ENCODE peak calls at places on chromosomes 16 and 17, in six cellular contexts. One of them, this sample, is unnamed.

GRCh38 chr16:19809693-19810092 is 75.0 kb downstream of the GPRC5B start:
- DNase-seq in Calu3: no peak
- DNase-seq in mucosa of gallbladder: no peak
- DNase-seq in bronchial epithelial cell: no peak
- DNase-seq in activated CD4-positive, alpha-beta T cell treated with anti-CD3 and anti-CD28 coated beads for 48 hours: no peak
- DNase-seq in DMS 273 treated with DMSO at 0.1 percent for 48 hours: no peak
- DNase-seq in this sample: no peak

GRCh38 chr17:29571883-29572681 is 3.6 kb downstream of the TP53I13 start:
- DNase-seq in Calu3: no peak
- DNase-seq in mucosa of gallbladder: no peak
- DNase-seq in activated CD4-positive, alpha-beta T cell treated with anti-CD3 and anti-CD28 coated beads for 48 hours: no peak
- DNase-seq in bronchial epithelial cell: no peak
- DNase-seq in DMS 273 treated with DMSO at 0.1 percent for 48 hours: no peak
- DNase-seq in this sample: no peak

GRCh38 chr16:13138528-13138927 is 237.1 kb downstream of the SHISA9 start:
- DNase-seq in bronchial epithelial cell: no peak
- DNase-seq in Calu3: no peak
- DNase-seq in activated CD4-positive, alpha-beta T cell treated with anti-CD3 and anti-CD28 coated beads for 48 hours: no peak
- DNase-seq in DMS 273 treated with DMSO at 0.1 percent for 48 hours: no peak
- DNase-seq in mucosa of gallbladder: no peak
- DNase-seq in this sample: no peak

GRCh38 chr17:1920948-1921351 is 91.1 kb downstream of the RPA1 start:
- DNase-seq in Calu3: no peak
- DNase-seq in mucosa of gallbladder: no peak
- DNase-seq in activated CD4-positive, alpha-beta T cell treated with anti-CD3 and anti-CD28 coated beads for 48 hours: no peak
- DNase-seq in bronchial epithelial cell: no peak
- DNase-seq in DMS 273 treated with DMSO at 0.1 percent for 48 hours: no peak
- DNase-seq in this sample: no peak

GRCh38 chr17:83124871-83125514 is 45.6 kb downstream of the METRNL start:
- DNase-seq in mucosa of gallbladder: no peak
- DNase-seq in Calu3: no peak
- DNase-seq in activated CD4-positive, alpha-beta T cell treated with anti-CD3 and anti-CD28 coated beads for 48 hours: no peak
- DNase-seq in bronchial epithelial cell: no peak
- DNase-seq in DMS 273 treated with DMSO at 0.1 percent for 48 hours: no peak
- DNase-seq in this sample: no peak

GRCh38 chr16:18983565-18984424 is at the start of gene TMC7:
- DNase-seq in Calu3: peak
- DNase-seq in activated CD4-positive, alpha-beta T cell treated with anti-CD3 and anti-CD28 coated beads for 48 hours: peak
- DNase-seq in bronchial epithelial cell: peak
- DNase-seq in DMS 273 treated with DMSO at 0.1 percent for 48 hours: peak
- DNase-seq in mucosa of gallbladder: peak
- DNase-seq in this sample: peak

GRCh38 chr17:74547264-74547663 is 1.3 kb upstream of the CD300C start:
- DNase-seq in DMS 273 treated with DMSO at 0.1 percent for 48 hours: no peak
- DNase-seq in mucosa of gallbladder: no peak
- DNase-seq in activated CD4-positive, alpha-beta T cell treated with anti-CD3 and anti-CD28 coated beads for 48 hours: no peak
- DNase-seq in bronchial epithelial cell: no peak
- DNase-seq in Calu3: no peak
- DNase-seq in this sample: no peak

GRCh38 chr16:53052519-53053501 is at the start of gene CHD9NB:
- DNase-seq in activated CD4-positive, alpha-beta T cell treated with anti-CD3 and anti-CD28 coated beads for 48 hours: peak
- DNase-seq in mucosa of gallbladder: peak
- DNase-seq in DMS 273 treated with DMSO at 0.1 percent for 48 hours: no peak
- DNase-seq in Calu3: peak
- DNase-seq in bronchial epithelial cell: peak
- DNase-seq in this sample: no peak

GRCh38 chr16:924806-925205 is 46.0 kb downstream of the LMF1 start:
- DNase-seq in mucosa of gallbladder: no peak
- DNase-seq in DMS 273 treated with DMSO at 0.1 percent for 48 hours: no peak
- DNase-seq in Calu3: no peak
- DNase-seq in activated CD4-positive, alpha-beta T cell treated with anti-CD3 and anti-CD28 coated beads for 48 hours: no peak
- DNase-seq in bronchial epithelial cell: no peak
- DNase-seq in this sample: no peak

GRCh38 chr16:69924777-69925191 is 26.4 kb upstream of the CLEC18A start:
- DNase-seq in activated CD4-positive, alpha-beta T cell treated with anti-CD3 and anti-CD28 coated beads for 48 hours: no peak
- DNase-seq in mucosa of gallbladder: peak
- DNase-seq in bronchial epithelial cell: peak
- DNase-seq in DMS 273 treated with DMSO at 0.1 percent for 48 hours: no peak
- DNase-seq in Calu3: no peak
- DNase-seq in this sample: no peak

GRCh38 chr16:9695152-9695551 is 487.1 kb downstream of the GRIN2A start:
- DNase-seq in activated CD4-positive, alpha-beta T cell treated with anti-CD3 and anti-CD28 coated beads for 48 hours: no peak
- DNase-seq in DMS 273 treated with DMSO at 0.1 percent for 48 hours: no peak
- DNase-seq in Calu3: no peak
- DNase-seq in bronchial epithelial cell: no peak
- DNase-seq in mucosa of gallbladder: no peak
- DNase-seq in this sample: no peak

GRCh38 chr16:4982056-4982867 is 24.1 kb downstream of the SEC14L5 start:
- DNase-seq in mucosa of gallbladder: no peak
- DNase-seq in Calu3: no peak
- DNase-seq in bronchial epithelial cell: no peak
- DNase-seq in DMS 273 treated with DMSO at 0.1 percent for 48 hours: no peak
- DNase-seq in activated CD4-positive, alpha-beta T cell treated with anti-CD3 and anti-CD28 coated beads for 48 hours: no peak
- DNase-seq in this sample: no peak

GRCh38 chr17:39143552-39144093 is 7.8 kb downstream of the PLXDC1 start:
- DNase-seq in Calu3: no peak
- DNase-seq in DMS 273 treated with DMSO at 0.1 percent for 48 hours: no peak
- DNase-seq in bronchial epithelial cell: no peak
- DNase-seq in mucosa of gallbladder: no peak
- DNase-seq in activated CD4-positive, alpha-beta T cell treated with anti-CD3 and anti-CD28 coated beads for 48 hours: no peak
- DNase-seq in this sample: no peak

GRCh38 chr17:68379692-68380677 is 77.3 kb downstream of the WIPI1 start:
- DNase-seq in DMS 273 treated with DMSO at 0.1 percent for 48 hours: no peak
- DNase-seq in bronchial epithelial cell: no peak
- DNase-seq in activated CD4-positive, alpha-beta T cell treated with anti-CD3 and anti-CD28 coated beads for 48 hours: no peak
- DNase-seq in Calu3: no peak
- DNase-seq in mucosa of gallbladder: no peak
- DNase-seq in this sample: no peak

GRCh38 chr17:50533720-50534148 is 1.2 kb downstream of the EPN3 start:
- DNase-seq in bronchial epithelial cell: no peak
- DNase-seq in Calu3: peak
- DNase-seq in activated CD4-positive, alpha-beta T cell treated with anti-CD3 and anti-CD28 coated beads for 48 hours: no peak
- DNase-seq in DMS 273 treated with DMSO at 0.1 percent for 48 hours: no peak
- DNase-seq in mucosa of gallbladder: peak
- DNase-seq in this sample: no peak